ENCODE peak calls at places on chromosomes 12 and 14, in seven cellular contexts. M is coronary artery; C is activated T-cell treated with anti-CD3 and anti-CD28 coated beads for 1 hour; H is retinal pigment epithelial cell; X is activated CD8-positive, alpha-beta memory T cell treated with anti-CD3 and anti-CD28 coated beads, Interleukin-2, amount 50 U/mL, for 48 hours; S is GM12865; N is H9. Z is an unnamed sample.

GRCh38 chr12:106226884-106227640 is 20.8 kb downstream of the CKAP4 start:
- DNase-seq in M (no peak), C (no peak), H (no peak), X (no peak), S (peak), N (peak), Z (peak)

GRCh38 chr12:74401966-74402365 is 135.7 kb upstream of the ATXN7L3B start:
- DNase-seq in M (no peak), C (no peak), H (no peak), X (no peak), S (no peak), N (no peak), Z (no peak)

GRCh38 chr12:46177842-46178608 is 90.8 kb downstream of the SLC38A1 start:
- DNase-seq in M (no peak), C (no peak), H (no peak), X (no peak), S (peak), N (no peak), Z (no peak)

GRCh38 chr14:104335176-104335575 is 196.8 kb downstream of the KIF26A start:
- DNase-seq in M (peak), C (no peak), H (no peak), X (peak), S (no peak), N (no peak), Z (no peak)

GRCh38 chr14:100735271-100735670 is 8.6 kb downstream of the DLK1 start:
- DNase-seq in M (no peak), C (no peak), H (no peak), X (no peak), S (no peak), N (peak), Z (no peak)

GRCh38 chr12:75444444-75445136 is 36.0 kb upstream of the GLIPR1 start:
- DNase-seq in M (no peak), C (no peak), H (no peak), X (no peak), S (no peak), N (no peak), Z (no peak)

GRCh38 chr14:46596236-46596635 is 55.3 kb downstream of the RPL10L start:
- DNase-seq in M (no peak), C (no peak), H (no peak), X (no peak), S (no peak), N (no peak), Z (no peak)

GRCh38 chr12:109274381-109274780 is 34.7 kb downstream of the FOXN4 start:
- DNase-seq in M (no peak), C (no peak), H (no peak), X (no peak), S (no peak), N (no peak), Z (no peak)

GRCh38 chr14:36580856-36581831 is 1.3 kb downstream of the NKX2-8 start:
- DNase-seq in M (no peak), C (no peak), H (no peak), X (peak), S (peak), N (peak), Z (no peak)

GRCh38 chr14:67510836-67511235 is 22.3 kb upstream of the PLEKHH1 start:
- DNase-seq in M (no peak), C (no peak), H (no peak), X (no peak), S (no peak), N (no peak), Z (no peak)

GRCh38 chr12:31715283-31715825 is 13.5 kb downstream of the AMN1 start:
- DNase-seq in M (no peak), C (no peak), H (no peak), X (no peak), S (peak), N (no peak), Z (peak)

GRCh38 chr12:14007638-14008037 is 26.2 kb upstream of the GRIN2B start:
- DNase-seq in M (no peak), C (no peak), H (no peak), X (no peak), S (no peak), N (no peak), Z (no peak)

GRCh38 chr12:47192046-47192445 is 112.3 kb upstream of the AMIGO2 start:
- DNase-seq in M (no peak), C (no peak), H (no peak), X (no peak), S (no peak), N (no peak), Z (no peak)

GRCh38 chr12:6116481-6117021 is 7.9 kb downstream of the VWF start:
- DNase-seq in M (no peak), C (no peak), H (no peak), X (no peak), S (no peak), N (no peak), Z (no peak)

GRCh38 chr12:28759334-28759733 is 389.7 kb upstream of the FAR2 start:
- DNase-seq in M (no peak), C (no peak), H (no peak), X (no peak), S (no peak), N (peak), Z (no peak)

GRCh38 chr12:126668538-126668937 is 1598.4 kb upstream of the TMEM132C start:
- DNase-seq in M (no peak), C (no peak), H (peak), X (no peak), S (no peak), N (no peak), Z (no peak)

GRCh38 chr12:23893611-23894010 is 55.9 kb downstream of the SOX5 start:
- DNase-seq in M (no peak), C (no peak), H (no peak), X (no peak), S (no peak), N (no peak), Z (no peak)

GRCh38 chr12:28872654-28873268 is 276.3 kb upstream of the FAR2 start:
- DNase-seq in M (no peak), C (no peak), H (peak), X (peak), S (peak), N (peak), Z (peak)

GRCh38 chr12:132018193-132018916 is 68.6 kb downstream of the EP400 start:
- DNase-seq in M (no peak), C (no peak), H (no peak), X (no peak), S (no peak), N (no peak), Z (no peak)

GRCh38 chr14:101687756-101688546 is 73.6 kb upstream of the PPP2R5C start:
- DNase-seq in M (no peak), C (no peak), H (no peak), X (no peak), S (no peak), N (no peak), Z (no peak)

GRCh38 chr12:43306066-43306465 is 245.9 kb downstream of the ADAMTS20 start:
- DNase-seq in M (no peak), C (no peak), H (no peak), X (no peak), S (no peak), N (no peak), Z (no peak)